ENCODE peak calls at places on chromosomes 16 and 17, in six cellular contexts. E is neural crest cell, W is OCI-LY7, P is kidney epithelial cell, I is Peyer's patch, Z is colonic mucosa. M is an unnamed sample.

GRCh38 chr17:4945944-4946280 is 2.4 kb downstream of the PFN1 start:
- DNase-seq in E (no peak), W (no peak), P (no peak), I (no peak), Z (no peak), M (no peak)

GRCh38 chr17:41917957-41918391 is 777 bp downstream of the ACLY start:
- DNase-seq in E (peak), W (peak), P (no peak), I (peak), Z (peak), M (no peak)

GRCh38 chr17:38797828-38798227 is 1.5 kb downstream of the PIP4K2B start:
- DNase-seq in E (no peak), W (no peak), P (no peak), I (no peak), Z (no peak), M (no peak)

GRCh38 chr17:58764373-58764772 is 8.7 kb downstream of the PPM1E start:
- DNase-seq in E (no peak), W (no peak), P (no peak), I (no peak), Z (no peak), M (no peak)

GRCh38 chr17:21304091-21304490 is 19.6 kb downstream of the MAP2K3 start:
- DNase-seq in E (no peak), W (no peak), P (no peak), I (no peak), Z (no peak), M (no peak)

GRCh38 chr17:4230142-4230541 is 33.6 kb downstream of the ANKFY1 start:
- DNase-seq in E (no peak), W (no peak), P (peak), I (no peak), Z (peak), M (no peak)

GRCh38 chr17:16477255-16477654 is 14.7 kb downstream of the LRRC75A start:
- DNase-seq in E (no peak), W (no peak), P (peak), I (no peak), Z (no peak), M (no peak)

GRCh38 chr17:29929006-29929543 is 953 bp downstream of the SSH2 start:
- DNase-seq in E (peak), W (peak), P (no peak), I (peak), Z (peak), M (no peak)

GRCh38 chr16:77834600-77834963 is 46.2 kb downstream of the VAT1L start:
- DNase-seq in E (no peak), W (no peak), P (peak), I (no peak), Z (no peak), M (no peak)

GRCh38 chr17:48505788-48506187 is 25.0 kb downstream of the HOXB1 start:
- DNase-seq in E (no peak), W (peak), P (peak), I (no peak), Z (no peak), M (no peak)

GRCh38 chr16:59899940-59900339 is 1165.8 kb upstream of the GOT2 start:
- DNase-seq in E (no peak), W (no peak), P (no peak), I (no peak), Z (no peak), M (no peak)

GRCh38 chr16:79784007-79784406 is 183.5 kb upstream of the MAF start:
- DNase-seq in E (no peak), W (no peak), P (no peak), I (no peak), Z (no peak), M (no peak)

GRCh38 chr16:22683730-22684280 is 130.2 kb upstream of the HS3ST2 start:
- DNase-seq in E (no peak), W (no peak), P (no peak), I (no peak), Z (no peak), M (no peak)

GRCh38 chr16:3089717-3090592 is 9.1 kb downstream of the ZSCAN10 start:
- DNase-seq in E (no peak), W (no peak), P (no peak), I (no peak), Z (no peak), M (no peak)

GRCh38 chr16:87575027-87575804 is 27.1 kb upstream of the JPH3 start:
- DNase-seq in E (no peak), W (no peak), P (no peak), I (no peak), Z (no peak), M (no peak)

GRCh38 chr16:13797718-13798117 is 122.2 kb upstream of the ERCC4 start:
- DNase-seq in E (no peak), W (no peak), P (no peak), I (no peak), Z (no peak), M (no peak)

GRCh38 chr16:7615565-7615964 is 282.9 kb downstream of the RBFOX1 start:
- DNase-seq in E (no peak), W (no peak), P (no peak), I (no peak), Z (no peak), M (no peak)

GRCh38 chr16:31052131-31052530 is 18.8 kb downstream of the STX4 start:
- DNase-seq in E (no peak), W (no peak), P (peak), I (no peak), Z (no peak), M (peak)

GRCh38 chr16:86118467-86119307 is 219.7 kb downstream of the IRF8 start:
- DNase-seq in E (no peak), W (no peak), P (no peak), I (no peak), Z (no peak), M (no peak)

GRCh38 chr16:1940273-1941161 is 2.5 kb downstream of the MSRB1 start:
- DNase-seq in E (no peak), W (no peak), P (no peak), I (peak), Z (peak), M (no peak)

GRCh38 chr16:1938910-1939309 is 4.1 kb downstream of the MSRB1 start:
- DNase-seq in E (no peak), W (no peak), P (no peak), I (no peak), Z (no peak), M (no peak)

GRCh38 chr16:1941924-1942809 is 832 bp downstream of the MSRB1 start:
- DNase-seq in E (no peak), W (peak), P (no peak), I (peak), Z (peak), M (no peak)

GRCh38 chr16:1942810-1943726 is at the start of gene MSRB1:
- DNase-seq in E (peak), W (peak), P (peak), I (peak), Z (peak), M (peak)

GRCh38 chr16:1941162-1941923 is 1.7 kb downstream of the MSRB1 start:
- DNase-seq in E (no peak), W (peak), P (no peak), I (no peak), Z (peak), M (no peak)
- TF ChIP-seq CTCF in E (peak), W (peak), P (peak), I (no peak), Z (no peak), M (no peak)

GRCh38 chr17:43349142-43349541 is 49.7 kb upstream of the ARL4D start:
- DNase-seq in E (no peak), W (no peak), P (no peak), I (no peak), Z (no peak), M (no peak)
- TF ChIP-seq CTCF in E (peak), W (peak), P (no peak), I (no peak), Z (no peak), M (no peak)

DNA sequence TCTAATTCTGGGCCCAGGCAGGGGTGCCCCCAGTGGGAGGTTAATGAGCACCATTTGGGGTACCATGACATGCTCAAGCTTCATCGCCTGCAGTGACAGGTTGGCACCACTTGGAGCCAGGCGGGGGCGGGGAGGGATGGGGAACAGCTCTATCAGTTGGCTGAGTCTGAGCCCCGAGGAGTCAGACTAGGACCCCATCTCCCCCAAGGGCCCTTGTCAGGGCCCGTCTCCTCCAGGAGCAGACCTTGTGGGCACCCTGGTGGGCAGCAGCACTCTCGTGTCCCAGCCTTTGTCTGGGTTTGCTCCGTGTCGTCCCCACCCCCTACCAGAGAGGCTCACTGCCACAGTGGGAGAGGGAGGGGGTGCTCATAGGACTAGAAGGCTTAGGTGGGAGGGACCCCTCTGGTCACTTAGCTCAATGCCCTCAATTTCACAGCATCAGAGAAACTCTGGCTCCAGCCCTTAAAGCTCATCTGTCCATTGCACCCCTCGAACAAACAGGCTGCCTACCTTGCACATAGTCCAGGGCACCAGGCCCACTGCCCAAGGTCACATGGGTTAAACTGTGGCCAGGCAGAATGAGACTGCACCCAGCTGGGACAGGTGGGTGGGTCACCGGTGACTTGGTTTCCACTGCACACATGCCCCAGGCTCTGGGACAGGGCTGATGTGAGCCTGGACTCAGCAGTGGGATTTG is 4.1 kb downstream of the PPP1R9B start:
- DNase-seq in E (no peak), W (no peak), P (no peak), I (peak), Z (no peak), M (no peak)
- TF ChIP-seq CTCF in E (no peak), W (peak), P (peak), I (no peak), Z (no peak), M (no peak)

GRCh38 chr16:50618238-50618918 is 62.7 kb downstream of the SNX20 start:
- DNase-seq in E (no peak), W (no peak), P (no peak), I (no peak), Z (no peak), M (no peak)
- TF ChIP-seq CTCF in E (no peak), W (no peak), P (no peak), I (no peak), Z (no peak), M (no peak)

M was measured in omental fat pad.